ENCODE peak calls at places on chromosome 14, in four cellular contexts. One of them, this sample, is unnamed.
A peak's percentile ranks its signal among the peaks of the same experiment; 100 is the strongest.

GRCh38 chr14:76112889-76113611 is 38.7 kb upstream of the GPATCH2L start:
- DNase-seq in T-helper 1 cell: no peak
- DNase-seq in anterior cingulate cortex: no peak
- DNase-seq in mammary epithelial cell: no peak
- DNase-seq in this sample: no peak

GRCh38 chr14:26199096-26199495 is 398.7 kb downstream of the NOVA1 start:
- DNase-seq in T-helper 1 cell: no peak
- DNase-seq in anterior cingulate cortex: no peak
- DNase-seq in mammary epithelial cell: no peak
- DNase-seq in this sample: no peak

GRCh38 chr14:102462391-102462790 is 47.2 kb downstream of the ANKRD9 start:
- DNase-seq in T-helper 1 cell: no peak
- DNase-seq in anterior cingulate cortex: no peak
- DNase-seq in mammary epithelial cell: no peak
- DNase-seq in this sample: no peak

GRCh38 chr14:26935733-26936132 is 337.9 kb upstream of the NOVA1 start:
- DNase-seq in T-helper 1 cell: no peak
- DNase-seq in anterior cingulate cortex: no peak
- DNase-seq in mammary epithelial cell: no peak
- DNase-seq in this sample: no peak

GRCh38 chr14:98957211-98958047 is 314.6 kb downstream of the BCL11B start:
- DNase-seq in T-helper 1 cell: no peak
- DNase-seq in anterior cingulate cortex: no peak
- DNase-seq in mammary epithelial cell: peak; percentile 93
- DNase-seq in this sample: peak; percentile 87

GRCh38 chr14:103142903-103143302 is 19.6 kb downstream of the TNFAIP2 start:
- DNase-seq in T-helper 1 cell: no peak
- DNase-seq in anterior cingulate cortex: no peak
- DNase-seq in mammary epithelial cell: peak; percentile 20
- DNase-seq in this sample: no peak

GRCh38 chr14:52694761-52695480 is 437 bp downstream of the ERO1A start:
- DNase-seq in T-helper 1 cell: peak; percentile 83
- DNase-seq in anterior cingulate cortex: peak; percentile 31
- DNase-seq in mammary epithelial cell: peak; percentile 71
- DNase-seq in this sample: peak; percentile 22

GRCh38 chr14:36515105-36515593 is 4.9 kb downstream of the NKX2-1 start:
- DNase-seq in T-helper 1 cell: no peak
- DNase-seq in anterior cingulate cortex: no peak
- DNase-seq in mammary epithelial cell: no peak
- DNase-seq in this sample: no peak

GRCh38 chr14:96239759-96240158 is 16.3 kb upstream of the BDKRB1 start:
- DNase-seq in T-helper 1 cell: no peak
- DNase-seq in anterior cingulate cortex: no peak
- DNase-seq in mammary epithelial cell: no peak
- DNase-seq in this sample: no peak

This sample was measured in RWPE1.